ENCODE peak calls at places on chromosomes 3 and 15, in eight cellular contexts. B, X, R, U, H, N, Z and M are unnamed samples.

GRCh38 chr3:15011174-15011573 is 53.9 kb downstream of the MRPS25 start:
- DNase-seq in B (no peak), X (no peak), R (no peak), U (peak), H (no peak), N (no peak), Z (no peak), M (no peak)

GRCh38 chr3:126494204-126494603 is 18.5 kb upstream of the ZXDC start:
- DNase-seq in B (no peak), X (no peak), R (no peak), U (no peak), H (no peak), N (no peak), Z (peak), M (no peak)

GRCh38 chr3:71930056-71930991 is 145.4 kb upstream of the PROK2 start:
- DNase-seq in B (peak), X (peak), R (peak), U (peak), H (no peak), N (peak), Z (no peak), M (no peak)

GRCh38 chr3:186160691-186161243 is 51.9 kb upstream of the ETV5 start:
- DNase-seq in B (no peak), X (no peak), R (no peak), U (no peak), H (no peak), N (no peak), Z (no peak), M (no peak)

GRCh38 chr15:39594764-39595620 is 14.1 kb downstream of the THBS1 start:
- DNase-seq in B (no peak), X (no peak), R (no peak), U (no peak), H (no peak), N (no peak), Z (peak), M (no peak)

GRCh38 chr3:62632510-62633294 is 242.5 kb downstream of the CADPS start:
- DNase-seq in B (peak), X (no peak), R (no peak), U (no peak), H (no peak), N (no peak), Z (no peak), M (no peak)

GRCh38 chr3:50714953-50715352 is 40.2 kb downstream of the DOCK3 start:
- DNase-seq in B (no peak), X (no peak), R (no peak), U (no peak), H (no peak), N (no peak), Z (no peak), M (no peak)

GRCh38 chr3:128413003-128413370 is 53.7 kb downstream of the DNAJB8 start:
- DNase-seq in B (peak), X (peak), R (no peak), U (no peak), H (no peak), N (peak), Z (no peak), M (no peak)

GRCh38 chr15:64981812-64982431 is 7.8 kb downstream of the SPG21 start:
- DNase-seq in B (no peak), X (no peak), R (no peak), U (no peak), H (no peak), N (no peak), Z (no peak), M (no peak)

GRCh38 chr3:167078070-167078622 is 302.0 kb downstream of the ZBBX start:
- DNase-seq in B (peak), X (no peak), R (no peak), U (no peak), H (no peak), N (no peak), Z (no peak), M (no peak)

GRCh38 chr3:119181765-119182164 is 8.4 kb downstream of the UPK1B start:
- DNase-seq in B (peak), X (no peak), R (peak), U (no peak), H (no peak), N (no peak), Z (peak), M (no peak)

GRCh38 chr15:100897873-100898490 is 18.4 kb downstream of the ALDH1A3 start:
- DNase-seq in B (no peak), X (no peak), R (no peak), U (no peak), H (no peak), N (no peak), Z (no peak), M (no peak)

GRCh38 chr3:16252988-16253387 is 11.8 kb downstream of the DPH3 start:
- DNase-seq in B (no peak), X (no peak), R (no peak), U (no peak), H (no peak), N (no peak), Z (no peak), M (no peak)

GRCh38 chr15:37098468-37099320 is 1.7 kb downstream of the MEIS2 start:
- DNase-seq in B (peak), X (peak), R (peak), U (peak), H (no peak), N (no peak), Z (no peak), M (no peak)

GRCh38 chr15:68693071-68693470 is 114.3 kb downstream of the CORO2B start:
- DNase-seq in B (no peak), X (no peak), R (no peak), U (no peak), H (no peak), N (no peak), Z (peak), M (no peak)

GRCh38 chr15:90807074-90807646 is 61.2 kb upstream of the FURIN start:
- DNase-seq in B (no peak), X (no peak), R (no peak), U (no peak), H (no peak), N (no peak), Z (no peak), M (no peak)

GRCh38 chr3:197367081-197367780 is 68.8 kb upstream of the DLG1 start:
- DNase-seq in B (peak), X (no peak), R (peak), U (no peak), H (no peak), N (no peak), Z (peak), M (no peak)

GRCh38 chr3:30626443-30627181 is 20.2 kb downstream of the TGFBR2 start:
- DNase-seq in B (no peak), X (no peak), R (peak), U (no peak), H (no peak), N (no peak), Z (peak), M (no peak)

GRCh38 chr15:59160880-59161593 is 45.6 kb upstream of the LDHAL6B start:
- DNase-seq in B (peak), X (peak), R (peak), U (peak), H (no peak), N (peak), Z (no peak), M (no peak)

GRCh38 chr3:52434080-52434479 is 10.8 kb downstream of the SEMA3G start:
- DNase-seq in B (no peak), X (no peak), R (no peak), U (no peak), H (no peak), N (no peak), Z (no peak), M (no peak)

GRCh38 chr15:80556694-80557367 is 138.3 kb upstream of the ABHD17C start:
- DNase-seq in B (no peak), X (no peak), R (no peak), U (no peak), H (no peak), N (no peak), Z (no peak), M (no peak)

GRCh38 chr15:75785771-75786563 is 57.3 kb upstream of the UBE2Q2 start:
- DNase-seq in B (peak), X (peak), R (peak), U (peak), H (no peak), N (peak), Z (peak), M (no peak)

GRCh38 chr3:135125171-135125801 is 330.2 kb downstream of the EPHB1 start:
- DNase-seq in B (peak), X (no peak), R (peak), U (peak), H (no peak), N (peak), Z (no peak), M (no peak)

GRCh38 chr3:186514296-186515002 is 29.7 kb downstream of the CRYGS start:
- DNase-seq in B (peak), X (peak), R (peak), U (peak), H (no peak), N (peak), Z (no peak), M (no peak)

GRCh38 chr3:125200731-125201139 is 11.8 kb downstream of the SLC12A8 start:
- DNase-seq in B (no peak), X (no peak), R (no peak), U (no peak), H (no peak), N (no peak), Z (no peak), M (no peak)

GRCh38 chr15:55649058-55649423 is 60.9 kb upstream of the PYGO1 start:
- DNase-seq in B (no peak), X (no peak), R (no peak), U (no peak), H (no peak), N (no peak), Z (peak), M (no peak)

GRCh38 chr15:101318810-101319200 is 23.8 kb upstream of the SNRPA1 start:
- DNase-seq in B (peak), X (no peak), R (no peak), U (no peak), H (no peak), N (peak), Z (no peak), M (no peak)

GRCh38 chr3:48445277-48445882 is 1.2 kb upstream of the ATRIP start:
- DNase-seq in B (no peak), X (no peak), R (no peak), U (no peak), H (no peak), N (no peak), Z (no peak), M (no peak)

DNA sequence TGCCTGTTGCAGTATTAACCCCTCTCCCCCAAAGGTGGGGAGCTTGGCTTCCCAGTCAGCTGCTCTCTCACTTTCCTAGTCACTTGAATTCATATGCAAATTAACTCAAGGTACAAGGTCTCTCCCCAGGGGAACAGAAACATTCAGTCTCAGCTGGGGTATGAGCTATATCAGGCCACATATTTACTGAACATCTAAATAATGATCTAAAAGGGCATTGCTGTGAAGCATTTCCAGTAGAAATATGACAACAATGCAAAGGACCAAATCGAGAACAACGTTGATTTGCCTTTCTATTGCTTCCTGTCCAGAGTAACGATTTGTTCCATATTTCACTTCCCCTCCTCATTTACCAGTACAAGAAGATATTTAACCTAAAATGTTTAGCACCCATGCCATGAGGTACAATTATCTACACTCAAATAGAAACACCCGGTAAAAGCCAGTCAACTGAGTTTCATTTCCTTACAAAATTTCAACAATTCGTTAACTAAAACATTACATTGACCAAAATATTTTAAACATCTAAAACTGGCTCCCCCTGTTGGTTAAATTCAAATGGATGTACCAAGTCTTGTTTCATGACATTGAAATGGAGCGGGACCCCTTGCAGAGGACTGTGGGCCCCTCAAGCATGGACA is 36.5 kb upstream of the KLHL6 start:
- DNase-seq in B (peak), X (no peak), R (no peak), U (no peak), H (no peak), N (no peak), Z (peak), M (no peak)
- TF ChIP-seq CTCF in B (peak), X (peak), R (no peak), U (peak), H (no peak), N (no peak), Z (peak), M (peak)

GRCh38 chr3:156816794-156817741 is 9.1 kb upstream of the LEKR1 start:
- DNase-seq in B (peak), X (peak), R (peak), U (peak), H (peak), N (peak), Z (peak), M (peak)
- TF ChIP-seq CTCF in B (peak), X (no peak), R (peak), U (no peak), H (no peak), N (no peak), Z (peak), M (no peak)

GRCh38 chr3:55481067-55481917 is 5.8 kb downstream of the WNT5A start:
- DNase-seq in B (peak), X (peak), R (no peak), U (no peak), H (no peak), N (peak), Z (peak), M (no peak)
- TF ChIP-seq CTCF in B (no peak), X (no peak), R (no peak), U (no peak), H (no peak), N (no peak), Z (no peak), M (no peak)

GRCh38 chr15:33207646-33208045 is 13.1 kb upstream of the FMN1 start:
- DNase-seq in B (no peak), X (no peak), R (no peak), U (no peak), H (no peak), N (no peak), Z (no peak), M (no peak)
- TF ChIP-seq CTCF in B (no peak), X (no peak), R (no peak), U (no peak), H (no peak), N (no peak), Z (no peak), M (no peak)

DNA sequence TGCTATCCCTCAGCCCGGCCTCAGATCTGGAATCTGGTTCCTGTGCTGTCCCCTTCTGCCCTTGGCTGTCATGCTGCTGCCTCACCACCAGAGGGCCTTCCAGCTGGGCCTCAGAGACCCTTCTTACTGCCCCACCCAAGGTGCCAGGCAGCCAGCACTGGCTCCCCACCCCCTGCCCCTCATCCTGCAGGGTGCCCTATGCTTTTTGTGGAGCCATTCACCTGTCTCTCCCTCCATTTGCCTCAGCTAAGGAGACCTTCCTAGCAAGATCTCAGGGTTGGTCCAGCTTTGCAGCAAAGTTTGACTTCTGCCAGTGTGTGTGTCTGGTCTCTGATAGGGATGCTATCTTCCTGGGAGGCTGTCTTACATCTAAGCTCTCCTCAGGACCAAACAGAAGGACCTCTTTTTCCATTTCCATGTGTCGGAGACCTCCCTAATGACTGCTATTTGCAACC is 1.9 kb upstream of the VWA5B2 start:
- DNase-seq in B (peak), X (peak), R (peak), U (peak), H (no peak), N (peak), Z (no peak), M (no peak)
- TF ChIP-seq CTCF in B (peak), X (peak), R (peak), U (peak), H (peak), N (peak), Z (peak), M (no peak)

GRCh38 chr15:92829875-92830274 is 70.2 kb upstream of the CHD2 start:
- DNase-seq in B (no peak), X (no peak), R (no peak), U (no peak), H (no peak), N (no peak), Z (no peak), M (no peak)

GRCh38 chr15:92832992-92833438 is 67.1 kb upstream of the CHD2 start:
- DNase-seq in B (no peak), X (no peak), R (no peak), U (no peak), H (no peak), N (no peak), Z (no peak), M (no peak)

GRCh38 chr15:92833493-92834271 is 66.4 kb upstream of the CHD2 start:
- DNase-seq in B (no peak), X (no peak), R (no peak), U (no peak), H (no peak), N (no peak), Z (no peak), M (no peak)

GRCh38 chr15:92831459-92832229 is 68.5 kb upstream of the CHD2 start:
- DNase-seq in B (peak), X (peak), R (peak), U (peak), H (peak), N (peak), Z (peak), M (peak)
- TF ChIP-seq CTCF in B (no peak), X (no peak), R (no peak), U (no peak), H (no peak), N (no peak), Z (no peak), M (no peak)

GRCh38 chr3:42764115-42764514 is 8.9 kb downstream of the CCDC13 start:
- DNase-seq in B (no peak), X (no peak), R (no peak), U (no peak), H (no peak), N (no peak), Z (no peak), M (no peak)

GRCh38 chr3:42758126-42758525 is 14.9 kb downstream of the CCDC13 start:
- DNase-seq in B (no peak), X (no peak), R (no peak), U (no peak), H (no peak), N (no peak), Z (no peak), M (no peak)

GRCh38 chr3:42764561-42765295 is 8.3 kb downstream of the CCDC13 start:
- DNase-seq in B (no peak), X (no peak), R (no peak), U (no peak), H (no peak), N (no peak), Z (no peak), M (no peak)

GRCh38 chr3:42762046-42762724 is 10.9 kb downstream of the CCDC13 start:
- DNase-seq in B (no peak), X (no peak), R (no peak), U (no peak), H (no peak), N (no peak), Z (no peak), M (no peak)

GRCh38 chr3:42763023-42763422 is 10.0 kb downstream of the CCDC13 start:
- DNase-seq in B (no peak), X (no peak), R (no peak), U (no peak), H (no peak), N (no peak), Z (peak), M (no peak)
- TF ChIP-seq CTCF in B (no peak), X (no peak), R (no peak), U (no peak), H (no peak), N (no peak), Z (no peak), M (no peak)

GRCh38 chr15:45641374-45641778 is 6.5 kb downstream of the SQOR start:
- DNase-seq in B (no peak), X (no peak), R (peak), U (no peak), H (no peak), N (no peak), Z (peak), M (no peak)
- TF ChIP-seq CTCF in B (no peak), X (no peak), R (no peak), U (no peak), H (no peak), N (no peak), Z (peak), M (no peak)

GRCh38 chr3:45345849-45346535 is 42.4 kb upstream of the LARS2 start:
- DNase-seq in B (no peak), X (no peak), R (no peak), U (no peak), H (no peak), N (no peak), Z (no peak), M (no peak)

GRCh38 chr3:45337839-45338470 is 50.4 kb upstream of the LARS2 start:
- DNase-seq in B (peak), X (no peak), R (no peak), U (no peak), H (no peak), N (no peak), Z (no peak), M (no peak)

GRCh38 chr3:45347329-45348000 is 40.9 kb upstream of the LARS2 start:
- DNase-seq in B (no peak), X (no peak), R (no peak), U (no peak), H (no peak), N (no peak), Z (peak), M (no peak)

GRCh38 chr3:45341876-45342275 is 46.5 kb upstream of the LARS2 start:
- DNase-seq in B (no peak), X (no peak), R (no peak), U (no peak), H (no peak), N (no peak), Z (no peak), M (no peak)

DNA sequence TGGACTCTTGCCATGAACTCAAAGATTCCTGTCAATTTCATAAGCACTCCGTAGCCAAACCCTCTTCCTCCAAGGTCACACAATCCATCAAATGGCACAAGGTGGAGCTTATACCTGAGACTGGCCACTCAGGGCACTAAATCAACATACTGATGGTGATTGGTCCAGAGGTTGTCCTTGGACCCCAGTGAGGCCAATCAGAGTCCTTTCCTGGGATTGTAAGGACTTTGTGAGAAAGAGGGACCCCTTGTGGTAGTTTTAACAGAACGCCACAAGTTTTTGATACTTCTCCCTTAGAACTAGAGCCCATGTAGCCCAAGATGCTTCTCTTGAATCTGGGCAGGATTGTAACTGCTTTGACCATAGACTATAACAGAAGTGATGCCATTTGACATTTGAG is 44.4 kb upstream of the LARS2 start:
- DNase-seq in B (peak), X (peak), R (peak), U (peak), H (no peak), N (no peak), Z (no peak), M (no peak)
- TF ChIP-seq CTCF in B (peak), X (peak), R (no peak), U (no peak), H (no peak), N (no peak), Z (peak), M (no peak)

DNA sequence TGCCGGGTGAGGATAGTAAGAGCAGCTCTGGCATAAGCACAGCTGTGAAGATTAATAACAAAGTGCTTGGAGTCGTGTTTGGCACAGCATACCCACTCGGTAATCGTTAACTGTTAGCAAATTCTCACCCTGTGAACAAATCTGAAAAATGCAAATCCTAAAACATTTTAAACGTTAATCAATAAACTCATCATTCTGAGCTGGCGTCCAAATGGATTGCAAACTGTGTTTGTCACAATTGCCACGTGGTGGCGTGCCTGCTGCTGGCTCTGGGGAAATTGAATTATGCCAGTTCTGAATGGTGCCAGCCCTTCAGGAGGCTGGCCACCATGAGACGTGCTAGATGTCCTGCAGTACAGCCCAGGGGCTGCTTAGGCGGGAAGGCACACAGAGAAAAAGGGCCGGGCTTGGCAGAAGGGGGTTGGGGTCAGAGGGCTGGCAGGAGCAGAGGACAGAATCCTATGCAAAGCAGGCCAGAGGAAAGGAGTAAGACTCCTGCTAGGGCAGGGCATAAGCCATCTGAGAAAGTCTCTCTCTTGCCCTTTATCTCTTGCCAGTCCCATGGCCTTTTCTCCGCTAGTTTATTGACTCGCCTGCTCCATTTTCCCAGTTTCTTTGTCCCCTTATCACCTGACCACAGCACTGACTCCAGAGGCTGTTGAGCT is 22.1 kb upstream of the POLG start:
- DNase-seq in B (peak), X (no peak), R (peak), U (peak), H (no peak), N (no peak), Z (no peak), M (no peak)
- TF ChIP-seq CTCF in B (peak), X (peak), R (peak), U (peak), H (no peak), N (peak), Z (peak), M (no peak)